ENCODE peak calls at places on chromosomes 2 and 18, in seven cellular contexts. J is K562; F is left ventricle myocardium inferior; M is A549; N is effector memory CD4-positive, alpha-beta T cell; O is colonic mucosa; C is IMR-90. G is an unnamed sample.

GRCh38 chr2:48471048-48471474 is 58.9 kb upstream of the STON1 start:
- DNase-seq in J (peak; percentile 41), N (no peak), C (peak; percentile 78), F (no peak), M (peak; percentile 35), O (no peak), G (peak; percentile 32)

GRCh38 chr2:158926478-158926948 is 41.9 kb upstream of the TANC1 start:
- DNase-seq in J (no peak), M (no peak), O (no peak), N (no peak), F (no peak), C (peak; percentile 78), G (no peak)

GRCh38 chr2:70977605-70978205 is 725 bp upstream of the ANKRD53 start:
- DNase-seq in F (no peak), N (no peak), O (no peak), M (no peak), J (no peak), C (peak; percentile 93), G (no peak)

GRCh38 chr2:104443137-104443536 is 410.8 kb upstream of the POU3F3 start:
- DNase-seq in M (no peak), O (no peak), J (no peak), N (no peak), F (no peak), C (no peak), G (no peak)

GRCh38 chr2:39481611-39482010 is 44.5 kb upstream of the MAP4K3 start:
- DNase-seq in F (no peak), M (peak; percentile 60), J (no peak), N (no peak), C (peak; percentile 72), O (no peak), G (no peak)

GRCh38 chr18:80169607-80170006 is 60.5 kb downstream of the ADNP2 start:
- DNase-seq in J (no peak), M (no peak), N (no peak), C (peak; percentile 50), O (no peak), F (no peak), G (no peak)

GRCh38 chr18:3305933-3306332 is 44.0 kb downstream of the MYL12B start:
- DNase-seq in M (no peak), F (no peak), C (peak; percentile 88), J (no peak), O (no peak), N (no peak), G (no peak)

GRCh38 chr18:49690307-49690706 is 123.0 kb downstream of the ACAA2 start:
- DNase-seq in F (no peak), J (no peak), C (peak; percentile 97), N (no peak), M (no peak), O (no peak), G (peak; percentile 67)

GRCh38 chr2:157866202-157866601 is 9.9 kb downstream of the ACVR1 start:
- DNase-seq in F (no peak), J (no peak), M (no peak), C (no peak), N (no peak), O (no peak), G (no peak)

GRCh38 chr2:46776687-46777327 is 138.8 kb downstream of the MCFD2 start:
- DNase-seq in N (peak; percentile 11), F (peak; percentile 36), M (peak; percentile 76), O (peak; percentile 74), C (peak; percentile 79), J (peak; percentile 32), G (peak; percentile 24)

DNA sequence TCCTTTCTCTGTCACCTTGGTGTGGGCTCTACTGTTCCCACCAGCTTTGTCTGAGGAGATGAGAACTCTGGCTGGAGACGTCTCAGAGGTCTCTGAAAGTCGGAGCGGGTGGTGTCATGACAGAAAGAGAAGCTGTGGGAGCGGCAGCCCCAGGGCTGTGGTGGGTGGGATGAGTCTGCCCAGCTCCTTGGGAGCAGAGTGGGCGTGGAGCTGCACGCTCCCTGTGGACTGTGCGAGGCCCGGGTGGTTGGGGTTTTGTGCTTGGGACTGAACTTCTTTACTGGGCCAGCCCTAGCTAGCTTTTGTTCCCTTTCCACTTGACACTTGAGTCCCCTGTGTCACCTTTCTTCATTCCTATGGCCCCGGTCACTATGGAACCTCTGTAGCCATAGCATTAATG is 10.4 kb downstream of the TOGARAM2 start:
- DNase-seq in N (no peak), O (no peak), J (no peak), M (no peak), C (peak; percentile 35), F (no peak), G (no peak)
- H3K27ac ChIP-seq in N (no peak overlapping the region), O (no peak overlapping the region), J (no peak overlapping the region), M (no peak overlapping the region), C (peak overlapping the region; percentile 46), F (no peak overlapping the region), G (no peak overlapping the region)

GRCh38 chr2:43276962-43277383 is 50.6 kb upstream of the ZFP36L2 start:
- DNase-seq in O (peak; percentile 43), C (no peak), M (no peak), F (peak; percentile 25), J (no peak), N (no peak), G (no peak)
- H3K27ac ChIP-seq in O (peak overlapping the region; percentile 47), C (no peak overlapping the region), M (peak overlapping the region; percentile 39), F (peak overlapping the region; percentile 67), J (no peak overlapping the region), N (no peak overlapping the region), G (no peak overlapping the region)

GRCh38 chr18:61727241-61727640 is 165.6 kb downstream of the RNF152 start:
- DNase-seq in J (no peak), M (no peak), N (no peak), C (peak; percentile 89), F (no peak), O (no peak), G (no peak)
- H3K27ac ChIP-seq in J (no peak overlapping the region), M (no peak overlapping the region), N (no peak overlapping the region), C (no peak overlapping the region), F (no peak overlapping the region), O (no peak overlapping the region), G (no peak overlapping the region)

DNA sequence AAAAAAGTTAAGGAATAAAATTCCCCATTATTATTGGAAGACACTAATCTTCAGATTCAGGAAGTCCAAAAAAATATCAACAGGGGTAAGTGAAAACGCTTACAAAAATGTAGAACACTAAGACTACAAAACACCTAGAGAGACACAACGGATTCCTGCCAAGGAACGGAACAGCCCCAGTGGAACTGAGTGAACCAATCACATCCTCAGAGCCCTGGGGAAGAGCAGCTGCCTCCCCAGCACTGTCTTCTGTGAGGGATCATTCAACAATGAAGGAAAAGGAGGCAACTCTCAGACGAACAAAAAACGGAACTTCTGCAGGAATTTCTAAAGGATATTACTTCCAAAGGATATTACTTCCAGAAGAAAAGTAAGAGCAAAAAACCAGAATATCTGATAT is 82.0 kb downstream of the HDAC4 start:
- DNase-seq in F (no peak), O (peak; percentile 16), J (peak; percentile 51), N (no peak), M (no peak), C (peak; percentile 20), G (no peak)
- H3K27ac ChIP-seq in F (peak overlapping the region; percentile 87), O (no peak overlapping the region), J (peak overlapping the region; percentile 79), N (peak overlapping the region; percentile 46), M (no peak overlapping the region), C (peak overlapping the region; percentile 61), G (peak overlapping the region; percentile 72)

GRCh38 chr18:70382992-70383717 is 94.3 kb downstream of the SOCS6 start:
- DNase-seq in M (no peak), F (no peak), J (no peak), N (no peak), C (no peak), O (no peak), G (no peak)

GRCh38 chr18:70377857-70378701 is 89.2 kb downstream of the SOCS6 start:
- DNase-seq in O (no peak), M (no peak), J (peak; percentile 60), F (no peak), C (no peak), N (no peak), G (no peak)

GRCh38 chr18:70382032-70382431 is 93.2 kb downstream of the SOCS6 start:
- DNase-seq in J (no peak), F (no peak), M (no peak), O (peak; percentile 34), C (no peak), N (no peak), G (no peak)

GRCh38 chr18:70384181-70384790 is 95.4 kb downstream of the SOCS6 start:
- DNase-seq in O (peak; percentile 35), N (no peak), J (no peak), C (peak; percentile 87), F (no peak), M (peak; percentile 31), G (peak; percentile 73)

DNA sequence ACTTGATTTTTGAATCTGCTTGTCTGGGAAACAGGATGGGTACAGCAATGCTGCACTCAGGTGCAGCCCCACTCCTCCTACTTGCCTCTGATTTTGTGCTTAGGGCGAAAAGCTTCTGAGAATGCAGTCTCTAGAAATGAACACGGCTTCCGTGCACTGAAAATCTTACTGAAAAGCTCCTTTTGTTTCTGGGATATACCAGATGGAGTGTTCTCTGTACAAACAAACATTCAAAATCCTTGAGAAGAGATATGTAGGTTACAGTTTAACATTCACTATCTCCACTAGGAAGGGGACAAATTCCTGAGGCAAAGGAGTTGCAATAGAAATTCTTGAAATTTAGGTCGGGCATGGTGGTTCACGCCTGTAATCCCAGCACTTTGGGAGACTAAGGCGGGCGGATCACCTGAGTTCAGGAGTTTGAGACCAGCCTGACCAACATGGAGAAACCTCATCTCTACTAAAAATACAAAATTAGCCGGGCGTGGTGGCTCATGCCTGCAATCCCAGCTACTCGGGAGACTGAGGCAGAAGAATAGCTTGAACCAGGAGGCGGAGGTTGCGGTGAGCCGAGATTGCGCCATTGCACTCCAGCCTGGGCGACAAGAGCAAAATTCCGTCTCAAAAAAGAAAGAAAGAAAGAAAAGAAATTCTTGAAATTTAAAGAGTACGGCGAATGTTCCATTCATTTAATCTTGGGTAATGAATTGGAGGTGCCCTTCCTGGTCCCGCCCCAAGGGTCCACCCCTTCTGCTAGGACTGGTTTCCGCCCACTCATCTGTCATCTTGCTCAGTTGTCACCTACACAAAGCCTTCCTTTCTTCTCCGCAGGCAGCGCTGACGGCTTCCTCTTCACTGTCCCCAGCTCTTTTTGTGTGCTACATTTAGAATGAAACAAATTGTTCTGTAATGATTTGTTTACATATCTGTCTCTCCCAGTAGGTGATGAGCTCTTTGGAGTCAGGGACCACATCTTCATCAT is 92.4 kb downstream of the SOCS6 start:
- DNase-seq in M (no peak), C (no peak), J (peak; percentile 61), N (no peak), O (peak; percentile 90), F (no peak), G (no peak)
- H3K27ac ChIP-seq in M (peak overlapping the region; percentile 97), C (no peak overlapping the region), J (no peak overlapping the region), N (no peak overlapping the region), O (peak overlapping the region; percentile 68), F (no peak overlapping the region), G (peak overlapping the region; percentile 98)

GRCh38 chr2:204468689-204469429 is 76.4 kb upstream of the PARD3B start:
- DNase-seq in J (no peak), M (no peak), C (peak; percentile 86), N (no peak), O (no peak), F (no peak), G (no peak)
- H3K27ac ChIP-seq in J (no peak overlapping the region), M (no peak overlapping the region), C (peak overlapping the region; percentile 73), N (no peak overlapping the region), O (no peak overlapping the region), F (no peak overlapping the region), G (no peak overlapping the region)

G was measured in Panc1.